ENCODE peak calls at places on chromosome 19, in six cellular contexts. Q is activated CD8-positive, alpha-beta memory T cell treated with anti-CD3 and anti-CD28 coated beads for 1 hour; I is hippocampal formation; X is CD8-positive, alpha-beta T cell; H is colonic mucosa; W is NCI-H187 treated with DMSO at 0.1 percent for 48 hours. L is an unnamed sample.

GRCh38 chr19:10861118-10861651 is 10.2 kb upstream of the CARM1 start:
- DNase-seq in Q (no peak), I (no peak), X (no peak), H (peak), W (no peak), L (no peak)

GRCh38 chr19:3407556-3408516 is 41.5 kb downstream of the NFIC start:
- DNase-seq in Q (no peak), I (peak), X (no peak), H (no peak), W (no peak), L (peak)

GRCh38 chr19:39474139-39474620 is 6.5 kb upstream of the TIMM50 start:
- DNase-seq in Q (peak), I (no peak), X (peak), H (peak), W (no peak), L (peak)

GRCh38 chr19:48458016-48458415 is 2.6 kb downstream of the KCNJ14 start:
- DNase-seq in Q (no peak), I (no peak), X (no peak), H (no peak), W (no peak), L (no peak)

GRCh38 chr19:19595171-19595701 is 23.3 kb downstream of the PBX4 start:
- DNase-seq in Q (no peak), I (no peak), X (no peak), H (no peak), W (no peak), L (no peak)

GRCh38 chr19:55034751-55035150 is 3.3 kb downstream of the GP6 start:
- DNase-seq in Q (no peak), I (no peak), X (no peak), H (no peak), W (no peak), L (no peak)

GRCh38 chr19:27774827-27775226 is 1438.1 kb downstream of the UQCRFS1 start:
- DNase-seq in Q (no peak), I (no peak), X (no peak), H (no peak), W (no peak), L (no peak)

GRCh38 chr19:33377586-33378475 is 4.3 kb downstream of the CEBPG start:
- DNase-seq in Q (no peak), I (no peak), X (no peak), H (no peak), W (no peak), L (no peak)

GRCh38 chr19:51798958-51799310 is 4.0 kb downstream of the FPR3 start:
- DNase-seq in Q (no peak), I (no peak), X (no peak), H (no peak), W (no peak), L (no peak)

GRCh38 chr19:46746281-46746965 is at the start of gene STRN4:
- DNase-seq in Q (no peak), I (peak), X (peak), H (no peak), W (no peak), L (no peak)

GRCh38 chr19:41919948-41920712 is 8.1 kb downstream of the ERFL start:
- DNase-seq in Q (no peak), I (no peak), X (no peak), H (no peak), W (no peak), L (no peak)

GRCh38 chr19:6273701-6274601 is 5.8 kb downstream of the MLLT1 start:
- DNase-seq in Q (no peak), I (peak), X (no peak), H (peak), W (no peak), L (peak)

GRCh38 chr19:47573076-47574026 is at the start of gene ZNF541:
- DNase-seq in Q (peak), I (peak), X (peak), H (peak), W (no peak), L (peak)

GRCh38 chr19:4367781-4368127 is 24.4 kb downstream of the MPND start:
- DNase-seq in Q (no peak), I (no peak), X (no peak), H (no peak), W (no peak), L (no peak)

GRCh38 chr19:51681286-51681956 is 11.7 kb upstream of the SPACA6 start:
- DNase-seq in Q (no peak), I (no peak), X (no peak), H (no peak), W (no peak), L (no peak)

GRCh38 chr19:34386645-34387445 is 17.4 kb upstream of the PDCD2L start:
- DNase-seq in Q (no peak), I (no peak), X (no peak), H (no peak), W (no peak), L (no peak)

GRCh38 chr19:30180691-30181090 is 191.5 kb upstream of the ZNF536 start:
- DNase-seq in Q (no peak), I (no peak), X (no peak), H (no peak), W (no peak), L (no peak)

GRCh38 chr19:13066933-13067831 is 35.5 kb downstream of the LYL1 start:
- DNase-seq in Q (no peak), I (no peak), X (no peak), H (peak), W (no peak), L (no peak)

GRCh38 chr19:37930416-37930815 is 23.4 kb downstream of the SIPA1L3 start:
- DNase-seq in Q (no peak), I (no peak), X (no peak), H (no peak), W (no peak), L (no peak)

GRCh38 chr19:27776020-27776419 is 1436.9 kb downstream of the UQCRFS1 start:
- DNase-seq in Q (no peak), I (no peak), X (no peak), H (no peak), W (no peak), L (no peak)

GRCh38 chr19:289651-290538 is 1.3 kb downstream of the PLPP2 start:
- DNase-seq in Q (peak), I (no peak), X (no peak), H (peak), W (no peak), L (no peak)

GRCh38 chr19:862529-863304 is 3.3 kb downstream of the CFD start:
- DNase-seq in Q (peak), I (no peak), X (peak), H (peak), W (no peak), L (no peak)

GRCh38 chr19:57473646-57474045 is 3.7 kb downstream of the ZNF772 start:
- DNase-seq in Q (no peak), I (no peak), X (no peak), H (no peak), W (no peak), L (no peak)

GRCh38 chr19:34308381-34309367 is 54.3 kb downstream of the GARRE1 start:
- DNase-seq in Q (no peak), I (no peak), X (no peak), H (no peak), W (no peak), L (no peak)

GRCh38 chr19:362154-362553 is 17.6 kb upstream of the MIER2 start:
- DNase-seq in Q (no peak), I (no peak), X (no peak), H (no peak), W (no peak), L (no peak)

GRCh38 chr19:51576850-51577249 is 5.8 kb downstream of the ZNF175 start:
- DNase-seq in Q (no peak), I (no peak), X (no peak), H (no peak), W (no peak), L (no peak)

GRCh38 chr19:30634431-30634830 is 262.2 kb downstream of the ZNF536 start:
- DNase-seq in Q (no peak), I (no peak), X (no peak), H (no peak), W (no peak), L (no peak)

GRCh38 chr19:20558011-20558410 is 7.6 kb downstream of the ZNF737 start:
- DNase-seq in Q (no peak), I (no peak), X (no peak), H (no peak), W (no peak), L (no peak)

GRCh38 chr19:14542721-14543328 is 13.4 kb downstream of the TECR start:
- DNase-seq in Q (no peak), I (peak), X (no peak), H (no peak), W (no peak), L (no peak)

GRCh38 chr19:29819986-29820385 is 8.2 kb downstream of the CCNE1 start:
- DNase-seq in Q (no peak), I (no peak), X (no peak), H (no peak), W (no peak), L (no peak)

GRCh38 chr19:917323-918151 is at the start of gene KISS1R:
- DNase-seq in Q (no peak), I (no peak), X (peak), H (no peak), W (no peak), L (no peak)

GRCh38 chr19:42113641-42114348 is 18.5 kb downstream of the POU2F2 start:
- DNase-seq in Q (no peak), I (no peak), X (no peak), H (no peak), W (peak), L (no peak)

GRCh38 chr19:56105090-56105701 is 15.9 kb downstream of the ZNF787 start:
- DNase-seq in Q (no peak), I (peak), X (peak), H (peak), W (no peak), L (no peak)

GRCh38 chr19:4473011-4473410 is 914 bp downstream of the HDGFL2 start:
- DNase-seq in Q (no peak), I (no peak), X (no peak), H (no peak), W (no peak), L (no peak)

GRCh38 chr19:31470229-31470939 is 121.1 kb upstream of the TSHZ3 start:
- DNase-seq in Q (no peak), I (no peak), X (no peak), H (no peak), W (no peak), L (no peak)

GRCh38 chr19:57338798-57339378 is 12.2 kb upstream of the ZNF304 start:
- DNase-seq in Q (no peak), I (no peak), X (no peak), H (no peak), W (no peak), L (no peak)

GRCh38 chr19:46970815-46971214 is 48.8 kb upstream of the NPAS1 start:
- DNase-seq in Q (no peak), I (no peak), X (no peak), H (no peak), W (no peak), L (no peak)